ENCODE peak calls at places on chromosomes 1 and 21, in five cellular contexts. One of them, this sample, is unnamed.

GRCh38 chr1:3658231-3658615 is 5.9 kb downstream of the TP73 start:
- DNase-seq in foreskin fibroblast: no peak
- DNase-seq in SK-N-SH: no peak
- DNase-seq in CD8-positive, alpha-beta T cell: no peak
- DNase-seq in neural crest cell: no peak
- DNase-seq in this sample: no peak

GRCh38 chr1:24154215-24154614 is 11.3 kb upstream of the IL22RA1 start:
- DNase-seq in foreskin fibroblast: no peak
- DNase-seq in SK-N-SH: no peak
- DNase-seq in CD8-positive, alpha-beta T cell: no peak
- DNase-seq in neural crest cell: no peak
- DNase-seq in this sample: no peak

GRCh38 chr21:29187939-29188338 is 57.5 kb downstream of the MAP3K7CL start:
- DNase-seq in foreskin fibroblast: peak
- DNase-seq in SK-N-SH: no peak
- DNase-seq in CD8-positive, alpha-beta T cell: no peak
- DNase-seq in neural crest cell: no peak
- DNase-seq in this sample: peak

GRCh38 chr1:171081220-171081993 is 9.3 kb upstream of the FMO3 start:
- DNase-seq in foreskin fibroblast: peak
- DNase-seq in SK-N-SH: peak
- DNase-seq in CD8-positive, alpha-beta T cell: no peak
- DNase-seq in neural crest cell: no peak
- DNase-seq in this sample: peak

GRCh38 chr1:185155600-185156320 is 993 bp downstream of the TRMT1L start:
- DNase-seq in foreskin fibroblast: peak
- DNase-seq in SK-N-SH: no peak
- DNase-seq in CD8-positive, alpha-beta T cell: peak
- DNase-seq in neural crest cell: no peak
- DNase-seq in this sample: peak

GRCh38 chr1:58968360-58968952 is 184.6 kb upstream of the JUN start:
- DNase-seq in foreskin fibroblast: peak
- DNase-seq in SK-N-SH: peak
- DNase-seq in CD8-positive, alpha-beta T cell: peak
- DNase-seq in neural crest cell: no peak
- DNase-seq in this sample: no peak

GRCh38 chr1:52225174-52225573 is 83.3 kb downstream of the ZFYVE9 start:
- DNase-seq in foreskin fibroblast: no peak
- DNase-seq in SK-N-SH: no peak
- DNase-seq in CD8-positive, alpha-beta T cell: no peak
- DNase-seq in neural crest cell: no peak
- DNase-seq in this sample: no peak

GRCh38 chr1:21781971-21782867 is 730 bp downstream of the USP48 start:
- DNase-seq in foreskin fibroblast: peak
- DNase-seq in SK-N-SH: peak
- DNase-seq in CD8-positive, alpha-beta T cell: peak
- DNase-seq in neural crest cell: peak
- DNase-seq in this sample: peak

GRCh38 chr1:64864018-64864945 is 102.1 kb downstream of the JAK1 start:
- DNase-seq in foreskin fibroblast: no peak
- DNase-seq in SK-N-SH: no peak
- DNase-seq in CD8-positive, alpha-beta T cell: peak
- DNase-seq in neural crest cell: no peak
- DNase-seq in this sample: no peak

GRCh38 chr1:212752256-212752933 is 39.2 kb downstream of the NSL1 start:
- DNase-seq in foreskin fibroblast: peak
- DNase-seq in SK-N-SH: no peak
- DNase-seq in CD8-positive, alpha-beta T cell: no peak
- DNase-seq in neural crest cell: no peak
- DNase-seq in this sample: peak

GRCh38 chr1:218945050-218945449 is 228.6 kb upstream of the LYPLAL1 start:
- DNase-seq in foreskin fibroblast: peak
- DNase-seq in SK-N-SH: no peak
- DNase-seq in CD8-positive, alpha-beta T cell: no peak
- DNase-seq in neural crest cell: no peak
- DNase-seq in this sample: no peak

GRCh38 chr1:3702990-3703728 is 49.1 kb upstream of the CCDC27 start:
- DNase-seq in foreskin fibroblast: no peak
- DNase-seq in SK-N-SH: peak
- DNase-seq in CD8-positive, alpha-beta T cell: no peak
- DNase-seq in neural crest cell: no peak
- DNase-seq in this sample: peak

GRCh38 chr21:26874347-26874746 is 29.1 kb upstream of the ADAMTS1 start:
- DNase-seq in foreskin fibroblast: no peak
- DNase-seq in SK-N-SH: no peak
- DNase-seq in CD8-positive, alpha-beta T cell: no peak
- DNase-seq in neural crest cell: no peak
- DNase-seq in this sample: no peak

GRCh38 chr21:26881504-26882228 is 36.5 kb upstream of the ADAMTS1 start:
- DNase-seq in foreskin fibroblast: no peak
- DNase-seq in SK-N-SH: peak
- DNase-seq in CD8-positive, alpha-beta T cell: no peak
- DNase-seq in neural crest cell: no peak
- DNase-seq in this sample: peak

DNA sequence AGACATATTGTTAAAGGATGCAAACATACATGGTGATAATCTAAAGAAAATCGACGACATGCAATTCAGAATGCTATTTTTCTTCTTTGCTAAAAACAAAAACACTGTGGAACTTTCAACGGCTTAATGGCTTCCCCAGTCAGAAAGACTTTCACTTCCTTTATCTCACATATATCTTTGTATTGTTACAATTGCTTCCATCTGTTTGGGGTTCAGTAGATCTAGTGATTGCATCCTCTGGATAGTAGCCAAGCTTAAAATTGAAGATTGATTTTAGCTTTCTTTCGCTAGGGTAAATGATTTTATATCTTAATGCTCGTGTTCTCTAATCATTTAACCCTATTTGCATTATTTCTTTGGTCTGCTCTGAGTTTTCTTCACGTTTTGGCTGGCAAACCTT is 31.8 kb upstream of the ADAMTS1 start:
- DNase-seq in foreskin fibroblast: no peak
- DNase-seq in SK-N-SH: peak
- DNase-seq in CD8-positive, alpha-beta T cell: no peak
- DNase-seq in neural crest cell: no peak
- DNase-seq in this sample: no peak
- TF ChIP-seq CTCF in foreskin fibroblast: no peak
- TF ChIP-seq CTCF in SK-N-SH: no peak
- TF ChIP-seq CTCF in CD8-positive, alpha-beta T cell: no peak
- TF ChIP-seq CTCF in neural crest cell: no peak
- TF ChIP-seq CTCF in this sample: no peak

DNA sequence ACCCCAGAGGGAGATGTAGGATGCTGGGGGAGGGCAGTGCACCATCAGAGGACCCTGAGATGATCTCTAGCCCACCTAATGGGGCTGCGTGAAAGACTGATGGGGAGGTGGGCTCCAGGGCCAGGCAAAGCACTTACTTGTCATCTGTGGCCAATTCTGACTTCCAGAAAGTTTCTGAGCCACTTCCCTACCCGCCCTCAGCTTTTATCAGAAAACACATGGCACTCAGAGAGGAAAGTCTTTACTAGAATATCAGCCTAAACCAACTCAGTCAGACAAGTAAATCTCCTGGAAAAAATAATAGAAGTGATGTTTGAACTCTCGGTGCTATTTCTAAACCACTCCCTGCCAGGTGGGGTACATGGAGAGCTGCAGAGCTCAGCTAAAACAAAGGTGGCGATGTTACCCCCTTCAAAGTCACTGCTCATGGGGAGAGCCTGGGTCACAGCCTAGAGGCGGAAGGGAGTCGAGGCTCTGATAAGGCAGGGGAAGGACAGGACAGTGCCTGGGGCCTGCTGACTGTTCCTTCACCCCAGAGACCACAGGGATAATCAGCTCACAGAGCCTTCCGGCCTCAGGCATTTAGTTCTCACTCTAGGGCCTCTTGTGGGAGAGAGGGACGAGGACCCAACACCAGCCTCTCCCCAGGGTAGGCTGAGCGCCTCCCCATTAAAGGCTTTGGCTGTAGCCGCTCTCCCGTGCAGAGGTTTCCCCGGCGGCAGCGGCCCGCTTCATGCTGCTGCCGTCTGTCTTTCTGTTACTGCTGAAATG is 14.2 kb downstream of the SMIM12 start:
- DNase-seq in foreskin fibroblast: no peak
- DNase-seq in SK-N-SH: no peak
- DNase-seq in CD8-positive, alpha-beta T cell: no peak
- DNase-seq in neural crest cell: no peak
- DNase-seq in this sample: no peak
- TF ChIP-seq CTCF in foreskin fibroblast: no peak
- TF ChIP-seq CTCF in SK-N-SH: no peak
- TF ChIP-seq CTCF in CD8-positive, alpha-beta T cell: no peak
- TF ChIP-seq CTCF in neural crest cell: no peak
- TF ChIP-seq CTCF in this sample: no peak

GRCh38 chr1:206761369-206761768 is 9.2 kb upstream of the IL19 start:
- DNase-seq in foreskin fibroblast: no peak
- DNase-seq in SK-N-SH: peak
- DNase-seq in CD8-positive, alpha-beta T cell: no peak
- DNase-seq in neural crest cell: no peak
- DNase-seq in this sample: no peak
- TF ChIP-seq CTCF in foreskin fibroblast: peak
- TF ChIP-seq CTCF in SK-N-SH: peak
- TF ChIP-seq CTCF in CD8-positive, alpha-beta T cell: no peak
- TF ChIP-seq CTCF in neural crest cell: peak
- TF ChIP-seq CTCF in this sample: peak

GRCh38 chr1:225004396-225004795 is 74.9 kb downstream of the DNAH14 start:
- DNase-seq in foreskin fibroblast: no peak
- DNase-seq in SK-N-SH: peak
- DNase-seq in CD8-positive, alpha-beta T cell: no peak
- DNase-seq in neural crest cell: no peak
- DNase-seq in this sample: no peak
- TF ChIP-seq CTCF in foreskin fibroblast: peak
- TF ChIP-seq CTCF in SK-N-SH: peak
- TF ChIP-seq CTCF in CD8-positive, alpha-beta T cell: no peak
- TF ChIP-seq CTCF in neural crest cell: peak
- TF ChIP-seq CTCF in this sample: peak

GRCh38 chr1:27154991-27155781 is at the start of gene SLC9A1:
- DNase-seq in foreskin fibroblast: peak
- DNase-seq in SK-N-SH: peak
- DNase-seq in CD8-positive, alpha-beta T cell: peak
- DNase-seq in neural crest cell: peak
- DNase-seq in this sample: peak
- TF ChIP-seq CTCF in foreskin fibroblast: peak
- TF ChIP-seq CTCF in SK-N-SH: peak
- TF ChIP-seq CTCF in CD8-positive, alpha-beta T cell: peak
- TF ChIP-seq CTCF in neural crest cell: peak
- TF ChIP-seq CTCF in this sample: peak

GRCh38 chr1:156172696-156173470 is 19.5 kb downstream of the SEMA4A start:
- DNase-seq in foreskin fibroblast: no peak
- DNase-seq in SK-N-SH: peak
- DNase-seq in CD8-positive, alpha-beta T cell: no peak
- DNase-seq in neural crest cell: no peak
- DNase-seq in this sample: no peak
- TF ChIP-seq CTCF in foreskin fibroblast: no peak
- TF ChIP-seq CTCF in SK-N-SH: peak
- TF ChIP-seq CTCF in CD8-positive, alpha-beta T cell: no peak
- TF ChIP-seq CTCF in neural crest cell: no peak
- TF ChIP-seq CTCF in this sample: peak

This sample was measured in HFFc6.